ENCODE peak calls at places on chromosome 16, in ten cellular contexts. One of them, this sample, is unnamed.

GRCh38 chr16:82684246-82684645 is 57.5 kb downstream of the CDH13 start:
- DNase-seq in neural progenitor cell: no peak
- DNase-seq in K562: no peak
- DNase-seq in Peyer's patch: no peak
- DNase-seq in heart right ventricle: no peak
- DNase-seq in cardiac fibroblast: no peak
- DNase-seq in thoracic aorta: no peak
- DNase-seq in HL-60: no peak
- DNase-seq in psoas muscle: no peak
- DNase-seq in foreskin fibroblast: no peak
- DNase-seq in this sample: no peak

GRCh38 chr16:10122546-10122945 is 59.7 kb downstream of the GRIN2A start:
- DNase-seq in cardiac fibroblast: no peak
- DNase-seq in psoas muscle: no peak
- DNase-seq in HL-60: no peak
- DNase-seq in thoracic aorta: no peak
- DNase-seq in heart right ventricle: no peak
- DNase-seq in Peyer's patch: no peak
- DNase-seq in K562: peak
- DNase-seq in foreskin fibroblast: no peak
- DNase-seq in neural progenitor cell: peak
- DNase-seq in this sample: no peak

GRCh38 chr16:87333101-87333500 is 15.9 kb upstream of the C16orf95 start:
- DNase-seq in neural progenitor cell: no peak
- DNase-seq in thoracic aorta: no peak
- DNase-seq in Peyer's patch: no peak
- DNase-seq in heart right ventricle: no peak
- DNase-seq in HL-60: no peak
- DNase-seq in psoas muscle: no peak
- DNase-seq in K562: no peak
- DNase-seq in foreskin fibroblast: no peak
- DNase-seq in cardiac fibroblast: no peak
- DNase-seq in this sample: no peak

GRCh38 chr16:82585675-82586074 is 41.1 kb upstream of the CDH13 start:
- DNase-seq in neural progenitor cell: no peak
- DNase-seq in heart right ventricle: no peak
- DNase-seq in HL-60: no peak
- DNase-seq in psoas muscle: no peak
- DNase-seq in foreskin fibroblast: peak
- DNase-seq in Peyer's patch: no peak
- DNase-seq in cardiac fibroblast: peak
- DNase-seq in thoracic aorta: no peak
- DNase-seq in K562: no peak
- DNase-seq in this sample: peak

GRCh38 chr16:50204426-50205108 is 51.5 kb downstream of the TENT4B start:
- DNase-seq in cardiac fibroblast: no peak
- DNase-seq in Peyer's patch: no peak
- DNase-seq in K562: no peak
- DNase-seq in heart right ventricle: no peak
- DNase-seq in psoas muscle: no peak
- DNase-seq in foreskin fibroblast: no peak
- DNase-seq in neural progenitor cell: no peak
- DNase-seq in HL-60: no peak
- DNase-seq in thoracic aorta: no peak
- DNase-seq in this sample: peak

GRCh38 chr16:72480926-72481325 is 309.0 kb upstream of the PMFBP1 start:
- DNase-seq in cardiac fibroblast: peak
- DNase-seq in HL-60: no peak
- DNase-seq in thoracic aorta: no peak
- DNase-seq in Peyer's patch: no peak
- DNase-seq in K562: no peak
- DNase-seq in heart right ventricle: no peak
- DNase-seq in neural progenitor cell: no peak
- DNase-seq in foreskin fibroblast: no peak
- DNase-seq in psoas muscle: no peak
- DNase-seq in this sample: no peak

GRCh38 chr16:13936596-13937081 is 16.7 kb downstream of the ERCC4 start:
- DNase-seq in thoracic aorta: no peak
- DNase-seq in K562: no peak
- DNase-seq in cardiac fibroblast: peak
- DNase-seq in heart right ventricle: no peak
- DNase-seq in Peyer's patch: no peak
- DNase-seq in foreskin fibroblast: peak
- DNase-seq in neural progenitor cell: no peak
- DNase-seq in HL-60: peak
- DNase-seq in psoas muscle: peak
- DNase-seq in this sample: peak

GRCh38 chr16:9262941-9263340 is 171.5 kb downstream of the HAPSTR1 start:
- DNase-seq in heart right ventricle: no peak
- DNase-seq in Peyer's patch: no peak
- DNase-seq in foreskin fibroblast: no peak
- DNase-seq in psoas muscle: no peak
- DNase-seq in K562: no peak
- DNase-seq in neural progenitor cell: no peak
- DNase-seq in HL-60: no peak
- DNase-seq in cardiac fibroblast: no peak
- DNase-seq in thoracic aorta: no peak
- DNase-seq in this sample: no peak

GRCh38 chr16:69535123-69536050 is 30.4 kb upstream of the NFAT5 start:
- DNase-seq in HL-60: no peak
- DNase-seq in foreskin fibroblast: peak
- DNase-seq in cardiac fibroblast: peak
- DNase-seq in heart right ventricle: no peak
- DNase-seq in psoas muscle: no peak
- DNase-seq in neural progenitor cell: no peak
- DNase-seq in K562: no peak
- DNase-seq in thoracic aorta: no peak
- DNase-seq in Peyer's patch: no peak
- DNase-seq in this sample: peak

GRCh38 chr16:69537706-69538080 is 28.1 kb upstream of the NFAT5 start:
- DNase-seq in heart right ventricle: no peak
- DNase-seq in psoas muscle: no peak
- DNase-seq in K562: no peak
- DNase-seq in HL-60: no peak
- DNase-seq in Peyer's patch: no peak
- DNase-seq in neural progenitor cell: no peak
- DNase-seq in thoracic aorta: no peak
- DNase-seq in cardiac fibroblast: no peak
- DNase-seq in foreskin fibroblast: no peak
- DNase-seq in this sample: no peak

GRCh38 chr16:69531988-69532387 is 33.8 kb upstream of the NFAT5 start:
- DNase-seq in K562: no peak
- DNase-seq in neural progenitor cell: no peak
- DNase-seq in psoas muscle: no peak
- DNase-seq in cardiac fibroblast: no peak
- DNase-seq in HL-60: no peak
- DNase-seq in heart right ventricle: no peak
- DNase-seq in foreskin fibroblast: no peak
- DNase-seq in thoracic aorta: no peak
- DNase-seq in Peyer's patch: no peak
- DNase-seq in this sample: no peak

GRCh38 chr16:69534720-69535119 is 31.0 kb upstream of the NFAT5 start:
- DNase-seq in cardiac fibroblast: no peak
- DNase-seq in heart right ventricle: no peak
- DNase-seq in foreskin fibroblast: no peak
- DNase-seq in HL-60: no peak
- DNase-seq in K562: no peak
- DNase-seq in neural progenitor cell: no peak
- DNase-seq in Peyer's patch: no peak
- DNase-seq in thoracic aorta: no peak
- DNase-seq in psoas muscle: no peak
- DNase-seq in this sample: no peak

DNA sequence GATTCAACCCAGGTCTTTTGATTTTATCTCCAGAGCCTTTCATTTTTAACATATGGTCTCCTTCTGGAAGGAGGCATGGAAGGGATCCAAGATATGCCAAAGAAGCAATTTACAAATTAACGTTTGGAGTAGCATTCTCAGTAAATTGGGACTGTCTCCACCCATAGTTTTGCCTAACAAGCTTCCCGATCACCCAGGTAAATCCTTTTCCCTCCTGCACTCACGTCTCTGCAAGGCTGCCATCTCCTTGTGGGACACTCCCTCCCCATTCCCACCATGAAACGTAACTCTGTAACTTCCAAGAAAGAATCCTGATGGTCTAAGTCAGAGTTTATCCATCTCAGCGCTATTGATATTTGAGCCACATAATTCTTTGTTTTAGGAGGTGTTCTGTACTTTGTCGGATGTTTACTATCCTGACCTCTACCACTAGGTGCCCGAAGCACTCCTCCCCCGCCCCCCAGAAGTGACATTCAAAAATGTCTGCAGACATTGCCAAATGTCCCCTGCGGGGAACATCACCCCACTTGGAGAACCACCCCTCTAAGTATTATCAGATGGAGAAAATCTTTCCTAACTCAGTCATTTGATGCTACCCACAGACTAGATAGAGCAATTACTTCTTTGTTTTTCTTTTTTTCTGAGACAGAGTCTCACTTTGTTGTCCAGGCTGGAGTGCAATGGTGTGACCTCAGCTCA is 32.9 kb upstream of the NFAT5 start:
- DNase-seq in Peyer's patch: no peak
- DNase-seq in HL-60: no peak
- DNase-seq in K562: no peak
- DNase-seq in heart right ventricle: no peak
- DNase-seq in cardiac fibroblast: no peak
- DNase-seq in thoracic aorta: no peak
- DNase-seq in psoas muscle: no peak
- DNase-seq in neural progenitor cell: no peak
- DNase-seq in foreskin fibroblast: peak
- DNase-seq in this sample: no peak
- H3K4me3 ChIP-seq in Peyer's patch: no peak
- H3K4me3 ChIP-seq in HL-60: no peak
- H3K4me3 ChIP-seq in K562: no peak
- H3K4me3 ChIP-seq in heart right ventricle: no peak
- H3K4me3 ChIP-seq in cardiac fibroblast: no peak
- H3K4me3 ChIP-seq in thoracic aorta: no peak
- H3K4me3 ChIP-seq in psoas muscle: no peak
- H3K4me3 ChIP-seq in neural progenitor cell: no peak
- H3K4me3 ChIP-seq in foreskin fibroblast: peak
- H3K4me3 ChIP-seq in this sample: no peak

GRCh38 chr16:497258-497657 is 30.3 kb upstream of the CAPN15 start:
- DNase-seq in K562: no peak
- DNase-seq in thoracic aorta: no peak
- DNase-seq in foreskin fibroblast: no peak
- DNase-seq in cardiac fibroblast: no peak
- DNase-seq in neural progenitor cell: no peak
- DNase-seq in heart right ventricle: no peak
- DNase-seq in HL-60: no peak
- DNase-seq in Peyer's patch: no peak
- DNase-seq in psoas muscle: no peak
- DNase-seq in this sample: no peak

GRCh38 chr16:492211-492875 is 35.2 kb upstream of the CAPN15 start:
- DNase-seq in thoracic aorta: no peak
- DNase-seq in cardiac fibroblast: no peak
- DNase-seq in heart right ventricle: no peak
- DNase-seq in foreskin fibroblast: no peak
- DNase-seq in HL-60: no peak
- DNase-seq in psoas muscle: no peak
- DNase-seq in Peyer's patch: no peak
- DNase-seq in neural progenitor cell: peak
- DNase-seq in K562: no peak
- DNase-seq in this sample: no peak

GRCh38 chr16:496097-496886 is 31.2 kb upstream of the CAPN15 start:
- DNase-seq in neural progenitor cell: no peak
- DNase-seq in Peyer's patch: no peak
- DNase-seq in foreskin fibroblast: no peak
- DNase-seq in K562: no peak
- DNase-seq in psoas muscle: no peak
- DNase-seq in HL-60: no peak
- DNase-seq in cardiac fibroblast: no peak
- DNase-seq in thoracic aorta: no peak
- DNase-seq in heart right ventricle: no peak
- DNase-seq in this sample: no peak

GRCh38 chr16:491225-491919 is 36.1 kb upstream of the CAPN15 start:
- DNase-seq in thoracic aorta: no peak
- DNase-seq in K562: peak
- DNase-seq in Peyer's patch: no peak
- DNase-seq in foreskin fibroblast: no peak
- DNase-seq in heart right ventricle: no peak
- DNase-seq in neural progenitor cell: no peak
- DNase-seq in HL-60: no peak
- DNase-seq in cardiac fibroblast: no peak
- DNase-seq in psoas muscle: no peak
- DNase-seq in this sample: no peak

GRCh38 chr16:495127-495748 is 32.3 kb upstream of the CAPN15 start:
- DNase-seq in cardiac fibroblast: peak
- DNase-seq in neural progenitor cell: peak
- DNase-seq in thoracic aorta: no peak
- DNase-seq in foreskin fibroblast: peak
- DNase-seq in psoas muscle: no peak
- DNase-seq in Peyer's patch: peak
- DNase-seq in K562: peak
- DNase-seq in heart right ventricle: no peak
- DNase-seq in HL-60: peak
- DNase-seq in this sample: peak
- TF ChIP-seq CTCF in cardiac fibroblast: peak
- TF ChIP-seq CTCF in neural progenitor cell: peak
- TF ChIP-seq CTCF in thoracic aorta: no peak
- TF ChIP-seq CTCF in foreskin fibroblast: peak
- TF ChIP-seq CTCF in psoas muscle: peak
- TF ChIP-seq CTCF in Peyer's patch: no peak
- TF ChIP-seq CTCF in K562: peak
- TF ChIP-seq CTCF in heart right ventricle: peak
- TF ChIP-seq CTCF in HL-60: peak
- TF ChIP-seq CTCF in this sample: peak

GRCh38 chr16:88533381-88533831 is 36.8 kb upstream of the ZC3H18 start:
- DNase-seq in heart right ventricle: no peak
- DNase-seq in foreskin fibroblast: peak
- DNase-seq in psoas muscle: peak
- DNase-seq in HL-60: no peak
- DNase-seq in thoracic aorta: no peak
- DNase-seq in cardiac fibroblast: peak
- DNase-seq in neural progenitor cell: no peak
- DNase-seq in Peyer's patch: no peak
- DNase-seq in K562: no peak
- DNase-seq in this sample: peak

GRCh38 chr16:88531346-88531745 is 38.9 kb upstream of the ZC3H18 start:
- DNase-seq in Peyer's patch: no peak
- DNase-seq in heart right ventricle: no peak
- DNase-seq in neural progenitor cell: no peak
- DNase-seq in cardiac fibroblast: no peak
- DNase-seq in thoracic aorta: no peak
- DNase-seq in K562: no peak
- DNase-seq in HL-60: no peak
- DNase-seq in foreskin fibroblast: no peak
- DNase-seq in psoas muscle: peak
- DNase-seq in this sample: no peak

GRCh38 chr16:88533945-88534641 is 36.1 kb upstream of the ZC3H18 start:
- DNase-seq in Peyer's patch: peak
- DNase-seq in K562: no peak
- DNase-seq in foreskin fibroblast: peak
- DNase-seq in thoracic aorta: no peak
- DNase-seq in psoas muscle: peak
- DNase-seq in heart right ventricle: peak
- DNase-seq in cardiac fibroblast: peak
- DNase-seq in neural progenitor cell: peak
- DNase-seq in HL-60: no peak
- DNase-seq in this sample: peak

GRCh38 chr16:88531931-88532433 is 38.2 kb upstream of the ZC3H18 start:
- DNase-seq in psoas muscle: peak
- DNase-seq in HL-60: no peak
- DNase-seq in foreskin fibroblast: no peak
- DNase-seq in Peyer's patch: no peak
- DNase-seq in thoracic aorta: no peak
- DNase-seq in heart right ventricle: no peak
- DNase-seq in K562: no peak
- DNase-seq in cardiac fibroblast: no peak
- DNase-seq in neural progenitor cell: no peak
- DNase-seq in this sample: no peak

GRCh38 chr16:88532434-88533241 is 37.6 kb upstream of the ZC3H18 start:
- DNase-seq in foreskin fibroblast: no peak
- DNase-seq in cardiac fibroblast: no peak
- DNase-seq in psoas muscle: no peak
- DNase-seq in HL-60: no peak
- DNase-seq in heart right ventricle: no peak
- DNase-seq in thoracic aorta: no peak
- DNase-seq in K562: no peak
- DNase-seq in Peyer's patch: no peak
- DNase-seq in neural progenitor cell: no peak
- DNase-seq in this sample: no peak
- H3K4me3 ChIP-seq in foreskin fibroblast: no peak
- H3K4me3 ChIP-seq in cardiac fibroblast: no peak
- H3K4me3 ChIP-seq in psoas muscle: peak
- H3K4me3 ChIP-seq in HL-60: no peak
- H3K4me3 ChIP-seq in heart right ventricle: peak
- H3K4me3 ChIP-seq in thoracic aorta: peak
- H3K4me3 ChIP-seq in K562: no peak
- H3K4me3 ChIP-seq in Peyer's patch: peak
- H3K4me3 ChIP-seq in neural progenitor cell: peak
- H3K4me3 ChIP-seq in this sample: no peak

GRCh38 chr16:89918453-89919347 is at the start of gene MC1R:
- DNase-seq in HL-60: no peak
- DNase-seq in psoas muscle: no peak
- DNase-seq in neural progenitor cell: peak
- DNase-seq in Peyer's patch: no peak
- DNase-seq in thoracic aorta: no peak
- DNase-seq in heart right ventricle: peak
- DNase-seq in cardiac fibroblast: peak
- DNase-seq in foreskin fibroblast: peak
- DNase-seq in K562: peak
- DNase-seq in this sample: no peak
- TF ChIP-seq CTCF in HL-60: no peak
- TF ChIP-seq CTCF in psoas muscle: peak
- TF ChIP-seq CTCF in neural progenitor cell: peak
- TF ChIP-seq CTCF in Peyer's patch: peak
- TF ChIP-seq CTCF in thoracic aorta: peak
- TF ChIP-seq CTCF in heart right ventricle: peak
- TF ChIP-seq CTCF in cardiac fibroblast: peak
- TF ChIP-seq CTCF in foreskin fibroblast: peak
- TF ChIP-seq CTCF in K562: peak
- TF ChIP-seq CTCF in this sample: peak

This sample was measured in epithelial cell of esophagus.